ENCODE peak calls at places on chromosomes 11 and 22, in five cellular contexts. T is AG04450, F is glutamatergic neuron, Z is cardiac fibroblast, H is activated B cell treated with CpG ODN at 0.5 μM for 24 hours. K is an unnamed sample.

GRCh38 chr22:40855960-40856512 is 403 bp downstream of the ST13 start:
- DNase-seq in T (no peak), F (peak; percentile 61), Z (peak; percentile 33), H (no peak), K (peak; percentile 28)

GRCh38 chr22:40819741-40820140 is 595 bp upstream of the SLC25A17 start:
- DNase-seq in T (no peak), F (no peak), Z (peak; percentile 52), H (no peak), K (no peak)

GRCh38 chr11:96376796-96377195 is 12.9 kb downstream of the CCDC82 start:
- DNase-seq in T (no peak), F (no peak), Z (no peak), H (no peak), K (no peak)

GRCh38 chr11:104735013-104735412 is 163.2 kb downstream of the CASP12 start:
- DNase-seq in T (no peak), F (no peak), Z (no peak), H (no peak), K (no peak)

GRCh38 chr11:104870910-104871309 is 27.4 kb downstream of the CASP12 start:
- DNase-seq in T (no peak), F (no peak), Z (no peak), H (no peak), K (no peak)

GRCh38 chr11:66126808-66127555 is 56.9 kb downstream of the PACS1 start:
- DNase-seq in T (no peak), F (no peak), Z (peak; percentile 79), H (peak; percentile 35), K (no peak)

GRCh38 chr11:88454881-88455280 is 117.3 kb upstream of the CTSC start:
- DNase-seq in T (peak; percentile 29), F (no peak), Z (peak; percentile 72), H (no peak), K (no peak)

GRCh38 chr22:42883121-42883520 is 26.0 kb upstream of the ARFGAP3 start:
- DNase-seq in T (no peak), F (no peak), Z (no peak), H (no peak), K (no peak)

GRCh38 chr22:19691721-19692341 is 22.5 kb upstream of the SEPTIN5 start:
- DNase-seq in T (peak; percentile 26), F (no peak), Z (peak; percentile 76), H (no peak), K (no peak)

GRCh38 chr22:21443735-21444421 is 23.3 kb upstream of the TMEM191C start:
- DNase-seq in T (no peak), F (peak; percentile 58), Z (no peak), H (no peak), K (no peak)

GRCh38 chr22:45072322-45072903 is 62.6 kb upstream of the PHF21B start:
- DNase-seq in T (no peak), F (peak; percentile 31), Z (peak; percentile 72), H (no peak), K (no peak)

GRCh38 chr11:3182462-3182852 is 17.3 kb upstream of the OSBPL5 start:
- DNase-seq in T (no peak), F (no peak), Z (no peak), H (no peak), K (no peak)

GRCh38 chr11:70176940-70177689 is 26.0 kb upstream of the FADD start:
- DNase-seq in T (no peak), F (peak; percentile 76), Z (peak; percentile 14), H (no peak), K (no peak)

GRCh38 chr11:128153697-128154048 is 433.7 kb downstream of the ETS1 start:
- DNase-seq in T (no peak), F (no peak), Z (no peak), H (no peak), K (no peak)

GRCh38 chr22:38700271-38700788 is 413 bp downstream of the JOSD1 start:
- DNase-seq in T (no peak), F (no peak), Z (peak; percentile 54), H (no peak), K (no peak)

GRCh38 chr22:42316988-42317387 is 46.5 kb upstream of the TCF20 start:
- DNase-seq in T (no peak), F (no peak), Z (peak; percentile 5), H (no peak), K (no peak)

GRCh38 chr11:63682045-63682915 is 980 bp downstream of the RTN3 start:
- DNase-seq in T (no peak), F (peak; percentile 53), Z (no peak), H (no peak), K (no peak)

GRCh38 chr11:64444838-64445441 is 86.0 kb downstream of the RPS6KA4 start:
- DNase-seq in T (no peak), F (no peak), Z (peak; percentile 29), H (no peak), K (no peak)

GRCh38 chr22:50001388-50002231 is 11.0 kb downstream of the IL17REL start:
- DNase-seq in T (no peak), F (no peak), Z (no peak), H (no peak), K (no peak)

GRCh38 chr22:30309981-30310672 is 16.6 kb downstream of the TBC1D10A start:
- DNase-seq in T (no peak), F (no peak), Z (no peak), H (no peak), K (no peak)

GRCh38 chr11:88827018-88827676 is 238.6 kb downstream of the GRM5 start:
- DNase-seq in T (no peak), F (no peak), Z (no peak), H (no peak), K (no peak)

GRCh38 chr11:843086-843704 is 543 bp downstream of the TSPAN4 start:
- DNase-seq in T (no peak), F (no peak), Z (no peak), H (no peak), K (no peak)

GRCh38 chr22:36405671-36406070 is 17.9 kb upstream of the MYH9 start:
- DNase-seq in T (no peak), F (no peak), Z (peak; percentile 44), H (peak; percentile 40), K (no peak)

GRCh38 chr11:70568504-70569172 is 170.3 kb downstream of the CTTN start:
- DNase-seq in T (no peak), F (peak; percentile 29), Z (peak; percentile 21), H (no peak), K (no peak)

GRCh38 chr11:10409207-10409661 is 45.8 kb upstream of the AMPD3 start:
- DNase-seq in T (no peak), F (no peak), Z (no peak), H (no peak), K (no peak)

GRCh38 chr11:131544591-131544990 is 174.2 kb downstream of the NTM start:
- DNase-seq in T (no peak), F (no peak), Z (no peak), H (no peak), K (no peak)

GRCh38 chr11:69392104-69392653 is 89.3 kb upstream of the LINC01488 start:
- DNase-seq in T (no peak), F (no peak), Z (no peak), H (no peak), K (no peak)

GRCh38 chr11:46705070-46705688 is 4.3 kb downstream of the ZNF408 start:
- DNase-seq in T (no peak), F (no peak), Z (no peak), H (no peak), K (no peak)
- TF ChIP-seq CTCF in T (no peak), F (no peak), Z (no peak), H (no peak), K (no peak)

GRCh38 chr11:18270102-18270501 is 4.0 kb downstream of the SAA1 start:
- DNase-seq in T (no peak), F (no peak), Z (no peak), H (no peak), K (no peak)
- TF ChIP-seq CTCF in T (no peak), F (no peak), Z (no peak), H (no peak), K (no peak)

GRCh38 chr11:115530752-115531151 is 26.5 kb upstream of the CADM1 start:
- DNase-seq in T (no peak), F (peak; percentile 31), Z (no peak), H (no peak), K (no peak)
- TF ChIP-seq CTCF in T (peak; percentile 39), F (no peak), Z (no peak), H (no peak), K (peak; percentile 26)

DNA sequence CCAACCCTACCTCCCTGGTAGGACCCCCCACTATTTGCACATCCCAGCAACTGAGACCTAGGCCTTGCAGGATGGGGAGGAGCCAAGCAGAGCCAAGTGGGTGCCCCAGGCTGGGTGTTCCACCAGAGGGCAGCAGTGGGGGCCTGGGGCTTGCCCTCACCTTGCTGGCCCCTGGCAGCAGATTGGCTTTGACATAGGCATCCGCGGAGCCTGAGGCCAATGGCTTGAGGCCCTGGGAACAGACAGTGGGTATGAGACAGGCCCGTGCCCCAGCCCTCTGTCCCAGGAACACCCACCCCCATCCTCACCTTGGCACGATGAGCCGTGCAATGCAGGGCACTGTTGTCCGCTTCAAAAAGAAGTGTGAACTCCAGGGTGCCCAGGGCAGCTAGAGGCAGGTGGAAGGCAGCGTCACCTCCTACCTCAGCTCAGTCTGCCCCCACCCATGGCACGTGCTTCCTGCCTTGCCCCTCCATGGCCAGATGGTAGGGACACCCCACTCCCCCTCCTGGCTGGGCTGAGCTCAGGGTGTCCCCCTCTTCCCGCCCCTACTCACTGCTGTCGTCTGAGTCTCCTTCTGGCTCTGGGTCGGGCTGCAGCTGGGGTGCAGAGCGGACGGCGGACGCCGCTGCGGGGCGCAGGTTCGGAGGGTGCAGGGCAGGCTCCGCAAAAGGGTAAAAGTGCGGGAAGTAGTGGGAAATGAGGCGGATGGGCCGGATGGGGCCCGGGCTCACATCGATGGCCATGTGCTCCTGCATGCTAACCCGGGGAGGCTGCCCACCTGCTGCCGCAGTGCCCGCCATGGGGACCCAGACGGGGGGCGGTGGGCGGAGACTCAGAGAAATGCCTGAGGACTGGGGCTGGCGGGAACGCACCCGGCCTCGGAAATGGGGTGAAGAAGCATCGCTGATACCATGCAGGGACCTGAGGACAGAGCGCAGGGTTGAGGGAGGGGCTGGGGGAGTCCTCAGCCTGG is 9.0 kb downstream of the NDUFV1 start:
- DNase-seq in T (no peak), F (peak; percentile 69), Z (peak; percentile 14), H (no peak), K (no peak)
- TF ChIP-seq CTCF in T (peak; percentile 57), F (peak; percentile 44), Z (peak; percentile 69), H (no peak), K (peak; percentile 55)

GRCh38 chr22:35023692-35024363 is 42.1 kb upstream of the ISX start:
- DNase-seq in T (no peak), F (peak; percentile 96), Z (peak; percentile 49), H (peak; percentile 58), K (peak; percentile 81)

GRCh38 chr22:35020517-35020916 is 45.4 kb upstream of the ISX start:
- DNase-seq in T (no peak), F (no peak), Z (no peak), H (no peak), K (no peak)

GRCh38 chr22:35021166-35021565 is 44.8 kb upstream of the ISX start:
- DNase-seq in T (no peak), F (no peak), Z (no peak), H (no peak), K (no peak)

GRCh38 chr22:35022291-35022690 is 43.7 kb upstream of the ISX start:
- DNase-seq in T (no peak), F (no peak), Z (no peak), H (no peak), K (no peak)

DNA sequence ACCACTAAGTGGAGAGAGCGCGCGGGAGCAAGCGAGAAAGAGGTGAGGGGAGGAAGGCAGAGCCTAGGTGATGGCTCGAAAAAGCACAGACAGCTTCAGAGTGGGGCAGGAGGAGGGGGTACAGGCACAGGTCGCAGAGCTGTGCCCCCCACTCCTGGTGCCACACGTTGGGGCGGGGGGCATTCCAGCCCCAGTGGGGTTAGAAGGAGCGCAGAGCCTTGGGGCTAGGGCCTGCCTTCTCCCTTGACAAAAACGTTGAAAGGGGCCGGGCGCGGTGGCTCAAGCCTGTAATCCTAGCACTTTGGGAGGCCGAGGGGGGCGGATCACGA is 41.6 kb upstream of the ISX start:
- DNase-seq in T (no peak), F (no peak), Z (no peak), H (no peak), K (no peak)
- TF ChIP-seq CTCF in T (no peak), F (peak; percentile 40), Z (no peak), H (no peak), K (peak; percentile 2)